ENCODE peak calls at places on chromosome 16, in seven cellular contexts. G, F, C, L, X, Y and D are unnamed samples.

GRCh38 chr16:69701452-69701851 is 24.9 kb downstream of the NQO1 start:
- DNase-seq in Y (no peak), F (no peak), G (no peak), X (no peak), C (no peak), L (no peak), D (no peak)

GRCh38 chr16:55324491-55325447 is 766 bp downstream of the IRX6 start:
- DNase-seq in F (no peak), C (no peak), Y (no peak), G (no peak), X (no peak), L (no peak), D (no peak)

GRCh38 chr16:10078541-10078949 is 103.7 kb downstream of the GRIN2A start:
- DNase-seq in G (no peak), F (peak; percentile 2), C (no peak), L (no peak), X (no peak), Y (no peak), D (no peak)

GRCh38 chr16:81626181-81626674 is 152.9 kb upstream of the PLCG2 start:
- DNase-seq in L (no peak), F (no peak), G (no peak), C (no peak), X (no peak), Y (no peak), D (peak; percentile 63)

GRCh38 chr16:17470871-17471744 is at the start of gene XYLT1:
- DNase-seq in C (peak; percentile 69), G (peak; percentile 14), X (peak; percentile 38), L (no peak), Y (peak; percentile 73), F (peak; percentile 51), D (peak; percentile 75)

GRCh38 chr16:49592507-49593422 is 219.2 kb downstream of the C16orf78 start:
- DNase-seq in F (peak; percentile 45), L (no peak), C (peak; percentile 44), G (peak; percentile 59), Y (peak; percentile 25), X (peak; percentile 19), D (no peak)

GRCh38 chr16:84478172-84478948 is 26.1 kb downstream of the MEAK7 start:
- DNase-seq in L (no peak), X (no peak), Y (no peak), G (peak; percentile 50), C (no peak), F (no peak), D (peak; percentile 62)

GRCh38 chr16:6964679-6965078 is 368.0 kb upstream of the RBFOX1 start:
- DNase-seq in X (no peak), F (no peak), G (no peak), Y (no peak), L (no peak), C (no peak), D (no peak)

GRCh38 chr16:17829826-17830225 is 359.1 kb upstream of the XYLT1 start:
- DNase-seq in X (no peak), L (no peak), G (no peak), F (no peak), C (no peak), Y (no peak), D (no peak)

GRCh38 chr16:67872631-67873434 is at the start of gene EDC4:
- DNase-seq in G (peak; percentile 81), Y (peak; percentile 88), X (peak; percentile 56), C (peak; percentile 75), L (peak; percentile 87), F (peak; percentile 71), D (peak; percentile 73)

GRCh38 chr16:82004651-82005490 is 6.4 kb downstream of the SDR42E1 start:
- DNase-seq in Y (no peak), C (no peak), G (no peak), F (no peak), X (no peak), L (no peak), D (no peak)

GRCh38 chr16:81539009-81539820 is 94.6 kb downstream of the CMIP start:
- DNase-seq in C (no peak), L (no peak), F (peak; percentile 13), X (no peak), G (peak; percentile 78), Y (no peak), D (no peak)

GRCh38 chr16:81473066-81473488 is 28.5 kb downstream of the CMIP start:
- DNase-seq in X (no peak), G (peak; percentile 54), C (no peak), F (no peak), L (no peak), Y (no peak), D (no peak)

GRCh38 chr16:31713945-31714898 is 159.4 kb upstream of the ZNF267 start:
- DNase-seq in L (no peak), C (peak; percentile 6), F (peak; percentile 32), Y (no peak), G (no peak), X (no peak), D (peak; percentile 9)

GRCh38 chr16:8571061-8571596 is 19.2 kb downstream of the TMEM114 start:
- DNase-seq in G (peak; percentile 90), C (no peak), L (no peak), X (no peak), Y (no peak), F (no peak), D (peak; percentile 41)

DNA sequence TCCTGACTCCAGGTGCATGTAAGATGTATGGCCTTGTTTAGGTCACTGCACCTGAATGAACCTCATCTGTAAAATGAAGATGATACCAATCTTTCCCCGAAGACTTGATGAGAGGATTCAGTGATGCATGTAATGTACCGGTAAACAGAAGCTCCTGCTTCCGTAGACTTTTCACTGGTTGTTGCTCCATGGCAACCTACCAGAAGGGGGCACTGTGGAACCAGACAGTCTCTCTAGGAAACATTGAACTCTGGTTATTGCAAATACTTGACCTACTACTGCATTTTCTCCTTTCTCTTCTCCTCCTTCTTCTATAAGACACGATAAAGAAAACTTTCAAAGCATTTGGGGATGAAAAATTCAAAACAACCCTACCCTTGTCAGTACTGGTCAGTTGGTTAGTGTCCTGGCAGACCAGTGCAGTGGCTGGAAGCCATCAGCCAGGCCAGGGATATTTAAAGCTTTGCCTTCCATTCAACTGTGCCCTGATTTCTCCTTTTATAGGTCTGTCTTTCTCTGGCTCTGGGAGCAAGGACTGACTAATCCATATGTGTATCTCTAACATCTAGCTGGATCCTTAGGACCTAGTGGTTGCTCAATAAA is 667.4 kb upstream of the SALL1 start:
- DNase-seq in X (peak; percentile 51), G (peak; percentile 83), Y (peak; percentile 15), C (peak; percentile 65), L (no peak), F (peak; percentile 58), D (peak; percentile 71)
- TF ChIP-seq CTCF in X (peak; percentile 76), G (peak; percentile 100), Y (peak; percentile 38), C (peak; percentile 71), L (peak; percentile 57), F (peak; percentile 72), D (peak; percentile 89)

GRCh38 chr16:56792960-56793359 is 63.0 kb downstream of the NUP93 start:
- DNase-seq in F (no peak), G (no peak), X (no peak), Y (no peak), C (no peak), L (no peak), D (no peak)

GRCh38 chr16:56795011-56795410 is 65.1 kb downstream of the NUP93 start:
- DNase-seq in X (no peak), F (no peak), C (no peak), Y (no peak), G (no peak), L (no peak), D (no peak)

GRCh38 chr16:56789360-56789759 is 59.4 kb downstream of the NUP93 start:
- DNase-seq in C (peak; percentile 61), G (peak; percentile 78), L (peak; percentile 62), X (no peak), F (no peak), Y (peak; percentile 31), D (peak; percentile 78)

GRCh38 chr16:56797861-56798260 is 67.1 kb upstream of the SLC12A3 start:
- DNase-seq in Y (no peak), X (no peak), L (no peak), C (no peak), F (no peak), G (no peak), D (no peak)

DNA sequence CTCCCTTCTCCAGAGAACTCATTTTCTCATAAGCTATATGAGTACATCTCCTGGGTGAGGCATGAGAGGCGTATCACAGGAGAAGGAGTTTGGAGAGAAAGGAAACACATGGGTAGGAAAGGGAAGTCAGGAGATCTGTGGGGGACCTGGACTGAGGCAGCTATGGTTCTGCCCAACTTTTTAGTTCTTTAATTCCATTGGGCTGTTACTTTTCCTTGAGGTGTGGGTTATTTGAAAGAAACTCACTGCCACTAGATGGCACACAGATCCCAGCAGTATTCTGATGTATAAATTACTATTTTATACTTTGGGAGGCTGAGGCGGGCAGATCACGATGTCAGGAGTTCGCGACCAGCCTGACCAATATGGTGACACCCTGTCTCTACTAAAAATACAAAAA is 63.6 kb downstream of the NUP93 start:
- DNase-seq in L (no peak), C (peak; percentile 20), Y (no peak), G (peak; percentile 76), X (no peak), F (no peak), D (peak; percentile 39)
- TF ChIP-seq CTCF in L (peak; percentile 68), C (peak; percentile 57), Y (no peak), G (peak; percentile 70), X (peak; percentile 49), F (peak; percentile 60), D (peak; percentile 56)

DNA sequence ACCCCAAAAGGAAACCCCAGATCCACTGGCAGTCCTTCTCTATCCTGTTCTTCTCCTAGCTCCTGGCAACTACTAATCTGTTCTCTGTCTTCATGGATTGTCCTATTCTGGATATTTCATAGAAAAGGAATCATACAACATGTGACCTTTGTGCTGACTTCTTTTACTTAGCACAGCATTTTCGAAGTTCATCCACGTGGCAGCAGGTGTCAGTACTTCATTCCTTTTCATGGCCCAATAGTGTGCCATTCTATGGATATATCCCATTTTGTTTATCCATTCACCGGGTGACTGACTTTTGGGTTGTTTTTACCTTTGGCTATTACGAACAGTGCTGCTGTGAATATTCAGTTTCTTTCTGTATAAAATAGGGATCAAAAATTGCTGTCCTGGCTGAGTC is 10.4 kb upstream of the FA2H start:
- DNase-seq in X (no peak), C (no peak), L (no peak), Y (no peak), G (no peak), F (no peak), D (no peak)
- TF ChIP-seq CTCF in X (no peak), C (no peak), L (peak; percentile 23), Y (no peak), G (no peak), F (no peak), D (no peak)

GRCh38 chr16:57668259-57668563 is at the start of gene ADGRG3:
- DNase-seq in X (no peak), Y (no peak), G (no peak), F (no peak), C (no peak), L (no peak), D (no peak)

GRCh38 chr16:57668630-57669475 is 747 bp downstream of the ADGRG3 start:
- DNase-seq in F (no peak), L (no peak), X (no peak), C (no peak), G (no peak), Y (no peak), D (no peak)

GRCh38 chr16:57667069-57667525 is 1.0 kb upstream of the ADGRG3 start:
- DNase-seq in X (no peak), G (no peak), L (no peak), C (no peak), F (no peak), Y (no peak), D (no peak)

GRCh38 chr16:57666353-57667068 is 1.6 kb upstream of the ADGRG3 start:
- DNase-seq in Y (no peak), X (no peak), G (no peak), C (no peak), L (no peak), F (no peak), D (no peak)

GRCh38 chr16:57667526-57668258 is 414 bp upstream of the ADGRG3 start:
- DNase-seq in G (peak; percentile 93), Y (no peak), F (no peak), C (no peak), L (no peak), X (no peak), D (no peak)
- TF ChIP-seq CTCF in G (peak; percentile 49), Y (no peak), F (peak; percentile 25), C (peak; percentile 16), L (no peak), X (no peak), D (peak; percentile 18)